ENCODE peak calls at places on chromosome 5, in four cellular contexts. C, U, F and B are unnamed samples.

GRCh38 chr5:149141957-149142851 is 911 bp downstream of the ABLIM3 start:
- DNase-seq in U (peak; percentile 28), C (peak; percentile 40), F (no peak), B (no peak)

GRCh38 chr5:135880278-135880677 is 15.4 kb downstream of the IL9 start:
- DNase-seq in F (no peak), U (peak; percentile 76), C (no peak), B (peak; percentile 6)

GRCh38 chr5:31328031-31328430 is 134.5 kb downstream of the CDH6 start:
- DNase-seq in U (no peak), C (no peak), F (no peak), B (no peak)

GRCh38 chr5:159451197-159452052 is 121.1 kb upstream of the IL12B start:
- DNase-seq in F (peak; percentile 80), C (no peak), U (no peak), B (no peak)

GRCh38 chr5:89572696-89573095 is 689.7 kb upstream of the MEF2C start:
- DNase-seq in U (no peak), C (no peak), F (peak; percentile 47), B (no peak)

GRCh38 chr5:34656001-34656699 is at the start of gene RAI14:
- DNase-seq in U (peak; percentile 91), F (peak; percentile 63), C (peak; percentile 81), B (no peak)

GRCh38 chr5:91061946-91062586 is 321.1 kb downstream of the ARRDC3 start:
- DNase-seq in F (no peak), C (no peak), U (no peak), B (no peak)

GRCh38 chr5:159902444-159903121 is 13.7 kb upstream of the ADRA1B start:
- DNase-seq in U (no peak), F (no peak), C (no peak), B (no peak)

GRCh38 chr5:12566441-12566840 is 662.2 kb upstream of the CTNND2 start:
- DNase-seq in U (no peak), C (no peak), F (no peak), B (no peak)

GRCh38 chr5:81235287-81236072 is 2.4 kb downstream of the CKMT2 start:
- DNase-seq in F (no peak), U (no peak), C (peak; percentile 36), B (no peak)

GRCh38 chr5:72079288-72079687 is 28.0 kb upstream of the MAP1B start:
- DNase-seq in U (peak; percentile 54), F (no peak), C (no peak), B (no peak)

GRCh38 chr5:14326035-14326909 is 183.1 kb downstream of the TRIO start:
- DNase-seq in C (no peak), U (peak; percentile 36), F (no peak), B (no peak)

GRCh38 chr5:60287174-60287771 is 393.7 kb upstream of the PDE4D start:
- DNase-seq in C (peak; percentile 12), F (peak; percentile 48), U (peak; percentile 77), B (peak; percentile 78)

GRCh38 chr5:17252543-17252942 is 35.1 kb downstream of the BASP1 start:
- DNase-seq in F (no peak), C (no peak), U (no peak), B (no peak)

GRCh38 chr5:93158841-93159240 is 422.2 kb downstream of the NR2F1-AS1 start:
- DNase-seq in C (no peak), F (no peak), U (no peak), B (no peak)

GRCh38 chr5:74476197-74477081 is 164.1 kb downstream of the ENC1 start:
- DNase-seq in F (no peak), C (no peak), U (no peak), B (no peak)

GRCh38 chr5:151108566-151108965 is 27.7 kb upstream of the TNIP1 start:
- DNase-seq in C (no peak), U (no peak), F (no peak), B (no peak)

GRCh38 chr5:164518049-164518740 is 1012.8 kb downstream of the MAT2B start:
- DNase-seq in F (no peak), U (no peak), C (no peak), B (no peak)

GRCh38 chr5:115415143-115415491 is 118.7 kb upstream of the CCDC112 start:
- DNase-seq in F (peak; percentile 81), U (peak; percentile 26), C (no peak), B (no peak)

GRCh38 chr5:96157841-96158291 is 196.2 kb upstream of the ELL2 start:
- DNase-seq in F (no peak), C (no peak), U (no peak), B (no peak)

GRCh38 chr5:14228219-14228618 is 85.1 kb downstream of the TRIO start:
- DNase-seq in U (no peak), F (no peak), C (no peak), B (no peak)

GRCh38 chr5:147822686-147823491 is 8.6 kb downstream of the SPINK1 start:
- DNase-seq in U (peak; percentile 67), F (peak; percentile 23), C (no peak), B (peak; percentile 66)

GRCh38 chr5:1431021-1431811 is 14.0 kb downstream of the SLC6A3 start:
- DNase-seq in U (no peak), F (no peak), C (no peak), B (no peak)

GRCh38 chr5:89086687-89087086 is 203.7 kb upstream of the MEF2C start:
- DNase-seq in U (no peak), C (no peak), F (no peak), B (no peak)

GRCh38 chr5:52554297-52554696 is 233.4 kb upstream of the ITGA1 start:
- DNase-seq in U (no peak), F (no peak), C (no peak), B (no peak)

GRCh38 chr5:81850494-81850893 is 99.6 kb upstream of the SSBP2 start:
- DNase-seq in U (no peak), F (peak; percentile 39), C (peak; percentile 37), B (no peak)

GRCh38 chr5:146118325-146118724 is 12.9 kb upstream of the PLAC8L1 start:
- DNase-seq in C (no peak), U (no peak), F (no peak), B (no peak)

GRCh38 chr5:112795944-112796678 is 58.4 kb downstream of the APC start:
- DNase-seq in F (no peak), C (no peak), U (no peak), B (no peak)

GRCh38 chr5:74540582-74540981 is 99.9 kb downstream of the ENC1 start:
- DNase-seq in F (no peak), U (peak; percentile 43), C (no peak), B (no peak)

GRCh38 chr5:65126192-65126591 is 355.5 kb downstream of the ADAMTS6 start:
- DNase-seq in F (no peak), C (no peak), U (no peak), B (no peak)

GRCh38 chr5:28734396-28734795 is 1696.0 kb upstream of the CDH9 start:
- DNase-seq in F (no peak), C (no peak), U (no peak), B (no peak)

GRCh38 chr5:5799826-5800225 is 377.3 kb downstream of the ICE1 start:
- DNase-seq in C (no peak), F (no peak), U (no peak), B (no peak)

GRCh38 chr5:175887463-175887862 is 16.1 kb downstream of the CPLX2 start:
- DNase-seq in F (no peak), U (no peak), C (no peak), B (no peak)

GRCh38 chr5:61675015-61675692 is 343.1 kb downstream of the ZSWIM6 start:
- DNase-seq in U (peak; percentile 41), C (no peak), F (no peak), B (no peak)